ENCODE peak calls at places on chromosomes 16 and 17, in eight cellular contexts. R is gastroesophageal sphincter, U is thoracic aorta, J is K562, Q is left ventricle myocardium superior, E is pancreas, X is SK-N-SH treated with all-trans-retinoic acid at 6 μM for 48 hours, T is sciatic nerve. M is an unnamed sample.

GRCh38 chr16:72995151-72995881 is 52.6 kb downstream of the ZFHX3 start:
- ATAC-seq in U (no peak), R (no peak), T (no peak), Q (no peak), E (no peak), X (no peak), J (peak; percentile 90), M (no peak)

GRCh38 chr16:89921699-89922476 is 1.3 kb upstream of the TUBB3 start:
- ATAC-seq in J (peak; percentile 74), R (peak; percentile 60), U (peak; percentile 46), E (peak; percentile 67), X (peak; percentile 77), Q (peak; percentile 62), T (peak; percentile 60), M (no peak)

GRCh38 chr17:56710986-56711385 is 117.5 kb downstream of the NOG start:
- ATAC-seq in Q (no peak), U (no peak), X (no peak), J (no peak), R (no peak), E (no peak), T (no peak), M (no peak)

GRCh38 chr17:8922923-8923322 is 42.6 kb downstream of the PIK3R5 start:
- ATAC-seq in T (peak; percentile 72), J (no peak), U (no peak), E (peak; percentile 69), Q (peak; percentile 80), R (peak; percentile 61), X (no peak), M (no peak)

GRCh38 chr16:78126662-78127061 is 27.2 kb downstream of the WWOX start:
- ATAC-seq in R (no peak), U (no peak), E (no peak), T (no peak), Q (no peak), X (no peak), J (no peak), M (no peak)

GRCh38 chr17:50501906-50502642 is 6.2 kb upstream of the MYCBPAP start:
- ATAC-seq in R (no peak), X (no peak), U (no peak), J (no peak), E (no peak), Q (no peak), T (no peak), M (no peak)

GRCh38 chr16:83059237-83059636 is 432.5 kb downstream of the CDH13 start:
- ATAC-seq in Q (no peak), J (no peak), E (no peak), T (no peak), R (no peak), U (no peak), X (no peak), M (no peak)

GRCh38 chr17:42675348-42675983 is 1.3 kb downstream of the PLEKHH3 start:
- ATAC-seq in T (no peak), R (no peak), X (no peak), J (no peak), Q (peak; percentile 33), E (peak; percentile 8), U (no peak), M (no peak)

GRCh38 chr17:42618442-42619150 is 9.1 kb downstream of the TUBG1 start:
- ATAC-seq in T (peak; percentile 62), J (peak; percentile 92), E (peak; percentile 95), R (peak; percentile 53), X (peak; percentile 80), U (no peak), Q (peak; percentile 98), M (peak; percentile 77)

GRCh38 chr17:66733759-66734158 is 101.2 kb upstream of the CACNG5 start:
- ATAC-seq in X (no peak), E (no peak), U (no peak), T (no peak), R (no peak), J (no peak), Q (no peak), M (no peak)

GRCh38 chr16:6605490-6605889 is 727.2 kb upstream of the RBFOX1 start:
- ATAC-seq in J (no peak), T (no peak), E (no peak), X (no peak), Q (no peak), U (no peak), R (no peak), M (no peak)

GRCh38 chr16:31135535-31136286 is at the start of gene PRSS8:
- ATAC-seq in R (no peak), E (peak; percentile 74), X (no peak), J (peak; percentile 78), Q (no peak), U (no peak), T (no peak), M (no peak)

GRCh38 chr16:17261197-17261858 is 209.4 kb downstream of the XYLT1 start:
- ATAC-seq in J (no peak), X (no peak), R (no peak), Q (no peak), T (no peak), U (no peak), E (no peak), M (no peak)

GRCh38 chr16:4680673-4681470 is 12.5 kb upstream of the NUDT16L1 start:
- ATAC-seq in J (no peak), R (no peak), E (no peak), Q (peak; percentile 66), X (no peak), U (no peak), T (no peak), M (no peak)

GRCh38 chr16:12995721-12996372 is 94.4 kb downstream of the SHISA9 start:
- ATAC-seq in Q (no peak), J (no peak), E (no peak), R (no peak), T (no peak), X (no peak), U (no peak), M (no peak)

GRCh38 chr17:65446838-65447526 is 114.5 kb downstream of the AXIN2 start:
- ATAC-seq in J (no peak), X (no peak), R (no peak), U (no peak), E (no peak), T (peak; percentile 91), Q (peak; percentile 64), M (no peak)

GRCh38 chr16:68782198-68783174 is 45.4 kb downstream of the CDH1 start:
- ATAC-seq in R (no peak), J (no peak), U (no peak), E (no peak), X (no peak), T (no peak), Q (no peak), M (peak; percentile 90)

GRCh38 chr17:8986295-8986694 is 20.8 kb upstream of the PIK3R5 start:
- ATAC-seq in R (no peak), X (no peak), E (no peak), U (no peak), Q (no peak), T (no peak), J (no peak), M (no peak)

GRCh38 chr16:1788095-1788707 is 5.3 kb downstream of the IGFALS start:
- ATAC-seq in Q (no peak), E (no peak), J (no peak), U (no peak), X (no peak), T (no peak), R (no peak), M (no peak)

GRCh38 chr17:66171172-66171571 is 20.8 kb downstream of the CEP112 start:
- ATAC-seq in J (no peak), U (no peak), T (no peak), Q (no peak), E (no peak), R (no peak), X (no peak), M (no peak)

GRCh38 chr17:4176803-4177472 is 33.9 kb downstream of the CYB5D2 start:
- ATAC-seq in U (no peak), E (no peak), R (no peak), T (no peak), J (no peak), X (no peak), Q (no peak), M (no peak)

GRCh38 chr16:87264634-87265033 is 52.6 kb downstream of the C16orf95 start:
- ATAC-seq in J (no peak), T (peak; percentile 16), Q (no peak), E (no peak), U (no peak), X (no peak), R (no peak), M (no peak)

GRCh38 chr17:73695035-73695738 is 50.9 kb upstream of the SDK2 start:
- ATAC-seq in R (no peak), X (no peak), E (no peak), T (no peak), J (no peak), U (no peak), Q (no peak), M (no peak)

GRCh38 chr16:26963109-26963508 is 103.6 kb upstream of the C16orf82 start:
- ATAC-seq in X (no peak), R (no peak), T (no peak), J (peak; percentile 88), Q (no peak), E (no peak), U (no peak), M (no peak)

GRCh38 chr17:31494259-31495048 is 103.0 kb downstream of the RAB11FIP4 start:
- ATAC-seq in Q (no peak), X (no peak), T (peak; percentile 14), R (no peak), U (no peak), J (no peak), E (peak; percentile 31), M (peak; percentile 74)

GRCh38 chr17:73720187-73720834 is 76.1 kb upstream of the SDK2 start:
- ATAC-seq in J (no peak), T (no peak), E (no peak), X (peak; percentile 38), Q (peak; percentile 18), U (no peak), R (no peak), M (peak; percentile 53)

GRCh38 chr16:31008154-31008950 is 2.1 kb downstream of the STX1B start:
- ATAC-seq in X (peak; percentile 59), Q (no peak), J (no peak), R (no peak), U (no peak), E (no peak), T (no peak), M (no peak)